ENCODE peak calls at places on chromosomes 12 and 14, in four cellular contexts. T is neuronal stem cell, E is mesenchymal stem cell, I is H1. Q is an unnamed sample.
A peak's percentile ranks its signal among the peaks of the same experiment; 100 is the strongest.

GRCh38 chr12:2624543-2625266 is 170.1 kb upstream of the FKBP4 start:
- DNase-seq in T (peak; percentile 36), E (peak; percentile 60), I (peak; percentile 62), Q (peak; percentile 96)

GRCh38 chr12:71533703-71534102 is 94.1 kb downstream of the LGR5 start:
- DNase-seq in T (no peak), E (no peak), I (no peak), Q (no peak)

GRCh38 chr14:104441275-104442106 is 138.1 kb upstream of the C14orf180 start:
- DNase-seq in T (no peak), E (no peak), I (no peak), Q (no peak)

GRCh38 chr12:118651487-118651886 is 275.1 kb downstream of the SUDS3 start:
- DNase-seq in T (no peak), E (no peak), I (no peak), Q (no peak)

GRCh38 chr12:46787496-46788055 is 38.2 kb downstream of the SLC38A4 start:
- DNase-seq in T (no peak), E (no peak), I (no peak), Q (peak; percentile 76)

GRCh38 chr14:51014086-51014485 is 69.8 kb upstream of the PYGL start:
- DNase-seq in T (no peak), E (no peak), I (no peak), Q (no peak)

GRCh38 chr12:2290091-2290490 is 237.3 kb downstream of the CACNA1C start:
- DNase-seq in T (no peak), E (no peak), I (no peak), Q (no peak)

GRCh38 chr12:101969-102878 is 35.7 kb downstream of the IQSEC3 start:
- DNase-seq in T (peak; percentile 54), E (no peak), I (no peak), Q (no peak)

GRCh38 chr12:57983150-57983857 is 41.9 kb downstream of the ATP23 start:
- DNase-seq in T (peak; percentile 50), E (peak; percentile 64), I (no peak), Q (peak; percentile 69)

GRCh38 chr12:117686911-117687377 is 281.8 kb downstream of the KSR2 start:
- DNase-seq in T (no peak), E (peak; percentile 93), I (no peak), Q (no peak)

GRCh38 chr12:6927379-6927991 is at the start of gene ATN1:
- DNase-seq in T (peak; percentile 63), E (peak; percentile 83), I (no peak), Q (no peak)

GRCh38 chr12:108078428-108078827 is 50.7 kb upstream of the WSCD2 start:
- DNase-seq in T (no peak), E (no peak), I (no peak), Q (no peak)

GRCh38 chr12:65602579-65603295 is 221.5 kb upstream of the HMGA2 start:
- DNase-seq in T (peak; percentile 51), E (peak; percentile 94), I (peak; percentile 39), Q (peak; percentile 81)

GRCh38 chr12:65605019-65605418 is 219.3 kb upstream of the HMGA2 start:
- DNase-seq in T (no peak), E (peak; percentile 64), I (no peak), Q (no peak)

GRCh38 chr12:65598688-65599087 is 225.6 kb upstream of the HMGA2 start:
- DNase-seq in T (no peak), E (no peak), I (no peak), Q (no peak)

GRCh38 chr12:65603428-65604351 is 220.6 kb upstream of the HMGA2 start:
- DNase-seq in T (no peak), E (peak; percentile 92), I (no peak), Q (peak; percentile 22)

GRCh38 chr12:65602191-65602578 is 222.1 kb upstream of the HMGA2 start:
- DNase-seq in T (no peak), E (no peak), I (no peak), Q (no peak)
- H3K4me3 ChIP-seq in T (no peak overlapping the region), E (peak overlapping the region; percentile 84), I (no peak overlapping the region), Q (no peak overlapping the region)

GRCh38 chr12:12859690-12860089 is 31.7 kb upstream of the GPRC5A start:
- DNase-seq in T (no peak), E (no peak), I (no peak), Q (no peak)

GRCh38 chr12:12868836-12869235 is 22.5 kb upstream of the GPRC5A start:
- DNase-seq in T (no peak), E (no peak), I (no peak), Q (no peak)

GRCh38 chr12:12864243-12864642 is 27.1 kb upstream of the GPRC5A start:
- DNase-seq in T (no peak), E (no peak), I (no peak), Q (no peak)
- H2BK12ac ChIP-seq in T (no peak overlapping the region), E (no peak overlapping the region), I (no peak overlapping the region), Q (no peak overlapping the region)

GRCh38 chr12:12893438-12893837 is 2.1 kb downstream of the GPRC5A start:
- DNase-seq in T (no peak), E (no peak), I (no peak), Q (no peak)

GRCh38 chr12:12890815-12891645 is at the start of gene GPRC5A:
- DNase-seq in T (no peak), E (peak; percentile 94), I (no peak), Q (peak; percentile 96)

GRCh38 chr12:12890492-12890814 is 909 bp upstream of the GPRC5A start:
- DNase-seq in T (no peak), E (no peak), I (no peak), Q (no peak)

GRCh38 chr12:12892670-12893290 is 1.4 kb downstream of the GPRC5A start:
- DNase-seq in T (no peak), E (no peak), I (no peak), Q (peak; percentile 58)

DNA sequence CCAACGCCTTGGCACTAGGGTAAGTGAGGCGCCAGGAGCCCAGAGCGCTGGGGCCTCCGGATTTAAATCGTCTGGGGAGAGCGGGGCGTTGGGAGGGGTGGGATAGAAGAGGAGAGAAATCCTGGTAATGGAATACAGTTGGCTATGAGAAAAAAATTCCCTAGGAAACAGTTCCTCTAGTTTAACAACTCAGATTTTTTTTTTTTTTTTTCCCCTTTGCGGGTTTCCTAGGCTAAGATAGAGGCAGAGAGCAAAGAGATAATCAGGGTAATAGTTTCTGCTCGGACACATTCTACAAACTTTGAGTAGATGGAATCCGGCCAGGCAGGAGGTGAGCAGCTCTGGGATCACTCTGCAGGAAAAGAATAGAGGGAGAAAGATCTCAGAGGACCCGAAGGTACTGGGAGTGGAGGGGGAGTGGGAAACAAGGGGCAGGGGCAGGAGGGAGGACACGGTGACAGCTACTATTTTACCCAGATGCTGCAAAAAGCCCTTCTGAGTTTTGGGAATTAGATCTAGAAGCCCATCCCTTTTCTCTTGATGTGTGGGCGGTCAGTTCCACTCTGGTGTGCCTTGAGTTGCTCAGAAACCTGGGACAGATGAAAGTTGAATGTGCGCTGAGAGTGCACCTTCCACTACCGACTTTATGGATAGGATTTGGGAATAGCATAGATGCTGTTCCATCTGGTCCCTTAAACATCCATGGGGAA is 439 bp downstream of the GPRC5A start:
- DNase-seq in T (no peak), E (no peak), I (no peak), Q (no peak)
- H2AFZ ChIP-seq in T (peak overlapping the region; percentile 92), E (no peak overlapping the region), I (peak overlapping the region; percentile 92), Q (peak overlapping the region; percentile 62)

GRCh38 chr14:69696633-69697557 is 70.0 kb upstream of the SRSF5 start:
- DNase-seq in T (no peak), E (peak; percentile 38), I (no peak), Q (no peak)
- H3K4me3 ChIP-seq in T (no peak overlapping the region), E (no peak overlapping the region), I (no peak overlapping the region), Q (no peak overlapping the region)